ENCODE peak calls at places on chromosomes 12 and 14, in four cellular contexts. T is mesenchymal stem cell, K is H1, C is trophoblast cell. W is an unnamed sample.
A peak's percentile ranks its signal among the peaks of the same experiment; 100 is the strongest.

GRCh38 chr12:93198086-93198485 is 179.6 kb upstream of the NUDT4 start:
- DNase-seq in T (peak; percentile 69), K (no peak), C (peak; percentile 64), W (no peak)

GRCh38 chr12:72434989-72435388 is 162.8 kb downstream of the TRHDE start:
- DNase-seq in T (no peak), K (no peak), C (no peak), W (no peak)

GRCh38 chr12:132228535-132229422 is 84.5 kb downstream of the NOC4L start:
- DNase-seq in T (no peak), K (no peak), C (no peak), W (no peak)

GRCh38 chr12:128974881-128975280 is 121.6 kb downstream of the GLT1D1 start:
- DNase-seq in T (no peak), K (no peak), C (no peak), W (no peak)

GRCh38 chr12:66716522-66716921 is 37.6 kb upstream of the GRIP1 start:
- DNase-seq in T (no peak), K (no peak), C (no peak), W (no peak)

GRCh38 chr14:68638056-68638816 is 154.6 kb downstream of the ZFP36L1 start:
- DNase-seq in T (no peak), K (no peak), C (no peak), W (no peak)

GRCh38 chr12:32036477-32037263 is 70.0 kb upstream of the BICD1 start:
- DNase-seq in T (no peak), K (no peak), C (no peak), W (no peak)

GRCh38 chr12:85663631-85664030 is 172.6 kb downstream of the RASSF9 start:
- DNase-seq in T (no peak), K (no peak), C (no peak), W (no peak)

GRCh38 chr12:132622437-132623071 is 4.0 kb downstream of the P2RX2 start:
- DNase-seq in T (peak; percentile 84), K (no peak), C (peak; percentile 77), W (no peak)

GRCh38 chr14:69650948-69651369 is 39.6 kb downstream of the SUSD6 start:
- DNase-seq in T (no peak), K (no peak), C (no peak), W (no peak)

GRCh38 chr14:65069874-65070709 is 32.2 kb downstream of the MAX start:
- DNase-seq in T (no peak), K (no peak), C (peak; percentile 79), W (no peak)

GRCh38 chr14:60327447-60328331 is 78.7 kb downstream of the PPM1A start:
- DNase-seq in T (no peak), K (no peak), C (peak; percentile 12), W (no peak)

GRCh38 chr12:98466970-98467369 is 48.4 kb upstream of the TMPO start:
- DNase-seq in T (no peak), K (no peak), C (no peak), W (no peak)

GRCh38 chr12:40971911-40972310 is 216.2 kb upstream of the PDZRN4 start:
- DNase-seq in T (no peak), K (no peak), C (no peak), W (no peak)

GRCh38 chr12:116662612-116663144 is 75.2 kb downstream of the SPRING1 start:
- DNase-seq in T (peak; percentile 42), K (no peak), C (peak; percentile 13), W (peak; percentile 46)

GRCh38 chr12:1306096-1306495 is 288.3 kb downstream of the FBXL14 start:
- DNase-seq in T (no peak), K (no peak), C (no peak), W (no peak)

GRCh38 chr12:119699199-119699765 is 31.3 kb downstream of the PRKAB1 start:
- DNase-seq in T (no peak), K (no peak), C (no peak), W (no peak)

GRCh38 chr14:69298131-69299071 is 38.4 kb downstream of the GALNT16 start:
- DNase-seq in T (no peak), K (no peak), C (no peak), W (no peak)

GRCh38 chr12:25717552-25717951 is 164.5 kb upstream of the LMNTD1 start:
- DNase-seq in T (no peak), K (no peak), C (no peak), W (no peak)

GRCh38 chr12:49819786-49820185 is 8.4 kb downstream of the NCKAP5L start:
- DNase-seq in T (no peak), K (no peak), C (no peak), W (no peak)

GRCh38 chr12:50078281-50078680 is 6.9 kb upstream of the SMARCD1 start:
- DNase-seq in T (no peak), K (no peak), C (no peak), W (no peak)

GRCh38 chr12:56078931-56079728 is 835 bp upstream of the ERBB3 start:
- DNase-seq in T (peak; percentile 89), K (peak; percentile 82), C (peak; percentile 96), W (peak; percentile 71)

GRCh38 chr14:55881577-55882241 is 236.5 kb upstream of the PELI2 start:
- DNase-seq in T (peak; percentile 43), K (peak; percentile 17), C (no peak), W (no peak)

DNA sequence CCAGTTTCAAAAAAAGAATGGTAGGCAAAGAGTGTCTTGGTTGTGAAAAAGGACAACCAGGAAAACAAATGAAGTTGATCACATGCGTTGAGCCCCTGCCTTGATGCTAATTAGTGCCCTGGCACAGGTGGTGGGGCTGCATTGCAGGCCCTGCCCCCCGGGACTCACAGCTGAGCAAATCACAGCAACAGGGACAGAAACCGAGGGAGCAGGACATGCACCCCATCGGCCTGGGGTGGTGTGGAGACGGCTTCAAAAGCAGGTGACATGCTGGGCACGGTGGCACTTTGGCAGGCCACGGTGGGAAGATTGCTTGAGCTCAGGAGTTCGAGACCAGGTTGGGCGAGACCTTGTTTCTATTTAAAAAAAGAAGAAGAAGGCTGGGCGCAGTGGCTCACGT is 1.1 kb upstream of the PAPLN start:
- DNase-seq in T (no peak), K (no peak), C (no peak), W (no peak)
- H2BK12ac ChIP-seq in T (peak overlapping the region; percentile 42), K (peak overlapping the region; percentile 89), C (no peak overlapping the region), W (no peak overlapping the region)

DNA sequence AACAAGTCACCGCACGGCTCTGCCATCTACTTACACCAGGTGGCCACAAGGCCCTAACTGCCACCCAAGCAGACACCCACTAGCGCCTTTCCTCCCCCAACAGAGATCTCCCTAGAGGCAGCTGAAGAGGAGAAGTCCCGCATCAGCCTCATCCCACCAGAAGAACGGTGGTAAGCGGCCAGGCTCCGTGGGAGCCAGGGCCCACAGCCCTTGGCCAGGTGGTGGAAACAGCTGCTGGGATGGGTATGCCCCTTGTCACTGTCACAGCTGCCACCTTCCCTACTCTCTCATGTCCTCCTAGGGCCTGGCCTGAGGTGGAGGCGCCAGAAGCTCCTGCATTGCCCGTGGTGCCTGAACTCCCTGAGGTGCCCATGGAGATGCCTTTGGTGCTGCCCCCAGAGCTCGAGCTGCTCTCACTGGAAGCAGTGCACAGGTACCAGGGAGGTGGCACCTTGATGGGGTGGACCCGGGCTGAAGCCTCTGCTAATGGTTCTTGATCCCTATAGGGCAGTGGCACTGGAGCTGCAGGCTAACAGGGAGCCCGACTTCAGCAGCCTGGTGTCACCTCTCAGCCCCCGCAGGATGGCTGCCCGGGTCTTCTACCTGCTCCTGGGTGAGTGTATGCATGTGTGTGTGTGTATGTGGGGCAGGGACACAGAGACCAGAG is 7.5 kb downstream of the REC8 start:
- DNase-seq in T (no peak), K (no peak), C (no peak), W (no peak)
- H3K36me3 ChIP-seq in T (peaks cover 93% of the 10 kb centered on the region), K (peaks cover 58% of the 10 kb centered on the region), C (peaks cover 71% of the 10 kb centered on the region), W (peaks cover 71% of the 10 kb centered on the region)

GRCh38 chr12:4118017-4118510 is 155.5 kb upstream of the CCND2 start:
- DNase-seq in T (peak; percentile 65), K (no peak), C (peak; percentile 5), W (no peak)
- H3K27ac ChIP-seq in T (peak overlapping the region; percentile 50), K (no peak overlapping the region), C (no peak overlapping the region), W (no peak overlapping the region)

GRCh38 chr14:93778453-93778852 is 9.8 kb downstream of the PRIMA1 start:
- DNase-seq in T (no peak), K (no peak), C (no peak), W (no peak)
- H2BK12ac ChIP-seq in T (no peak overlapping the region), K (no peak overlapping the region), C (no peak overlapping the region), W (no peak overlapping the region)

DNA sequence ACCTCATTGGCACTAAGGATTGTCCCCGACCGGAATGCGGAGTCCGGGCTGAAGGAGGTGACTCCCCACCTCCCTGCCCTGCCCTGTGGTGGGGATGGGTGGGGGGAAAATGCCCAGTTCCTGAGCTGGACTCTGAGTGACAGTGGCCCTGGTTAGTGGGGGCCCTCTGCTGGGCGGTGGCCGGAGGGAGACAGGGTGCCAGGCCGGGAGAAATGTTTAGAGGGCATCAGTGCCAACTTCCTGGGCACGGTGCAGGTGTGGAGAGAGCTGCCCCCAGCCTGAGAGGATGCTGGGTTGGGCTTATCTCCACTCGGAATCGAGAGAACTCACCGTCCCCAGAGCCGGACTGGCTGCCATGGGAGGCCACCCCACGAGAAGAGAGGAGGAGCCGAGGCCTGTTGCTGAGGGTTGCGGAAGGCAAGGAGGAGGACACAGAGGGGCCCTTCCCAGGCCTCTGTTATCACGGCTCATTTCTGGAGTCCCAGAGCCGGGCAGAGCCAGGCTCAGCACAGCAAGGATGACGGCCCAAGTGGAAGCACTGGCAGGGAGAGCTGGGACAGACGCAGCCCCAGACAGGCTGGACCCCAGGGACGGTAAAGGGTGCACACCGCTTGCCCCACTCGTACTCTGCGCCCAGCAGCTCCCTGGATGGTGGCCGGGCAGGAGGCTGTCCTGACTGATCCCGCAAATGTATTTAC is 156.7 kb downstream of the KIF26A start:
- DNase-seq in T (no peak), K (no peak), C (no peak), W (no peak)
- H3K36me3 ChIP-seq in T (no peaks in the 10 kb centered on the region), K (no peaks in the 10 kb centered on the region), C (no peaks in the 10 kb centered on the region), W (no peaks in the 10 kb centered on the region)

DNA sequence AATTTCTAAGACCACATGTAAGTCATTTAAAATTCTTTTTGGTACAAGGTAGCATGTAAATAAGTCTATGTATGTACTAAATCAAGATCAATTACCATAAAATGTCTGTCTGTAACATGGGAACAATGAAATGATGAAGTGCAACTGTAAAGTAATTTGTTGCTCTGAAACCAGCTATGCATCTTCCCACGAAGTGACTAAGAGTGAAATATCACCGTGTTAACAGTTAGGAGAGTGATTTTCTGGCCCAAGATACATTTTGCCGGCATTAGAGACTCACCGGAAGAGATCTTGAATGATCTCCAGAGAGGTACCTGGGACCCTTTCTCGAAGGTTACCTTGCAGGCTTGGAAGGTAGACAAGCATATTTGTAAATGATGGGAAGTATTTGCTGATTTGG is 105.8 kb downstream of the SAMD4A start:
- DNase-seq in T (no peak), K (no peak), C (no peak), W (no peak)
- H3K27ac ChIP-seq in T (no peak overlapping the region), K (no peak overlapping the region), C (no peak overlapping the region), W (no peak overlapping the region)

GRCh38 chr14:51845811-51846210 is 14.6 kb upstream of the GNG2 start:
- DNase-seq in T (peak; percentile 34), K (no peak), C (peak; percentile 45), W (no peak)
- H2BK12ac ChIP-seq in T (no peak overlapping the region), K (no peak overlapping the region), C (no peak overlapping the region), W (no peak overlapping the region)

W was measured in neuronal stem cell.